ENCODE peak calls at places on chromosome 18, in four cellular contexts. A, N, E and T are unnamed samples.

GRCh38 chr18:5370332-5370731 is 74.8 kb upstream of the ZBTB14 start:
- DNase-seq in N (no peak), E (peak; percentile 35), A (no peak), T (no peak)

GRCh38 chr18:58152891-58153290 is 108.9 kb downstream of the NEDD4L start:
- DNase-seq in A (no peak), E (no peak), N (no peak), T (no peak)

GRCh38 chr18:63162271-63163014 is 157.1 kb downstream of the BCL2 start:
- DNase-seq in A (no peak), E (no peak), N (no peak), T (no peak)

GRCh38 chr18:77160515-77160914 is 27.9 kb upstream of the MBP start:
- DNase-seq in N (no peak), E (no peak), A (no peak), T (no peak)

GRCh38 chr18:54327818-54328217 is 29.8 kb downstream of the STARD6 start:
- DNase-seq in E (no peak), A (no peak), N (no peak), T (no peak)

GRCh38 chr18:36843784-36844183 is 14.9 kb downstream of the KIAA1328 start:
- DNase-seq in A (no peak), N (no peak), E (no peak), T (no peak)

GRCh38 chr18:47944972-47945843 is 14.7 kb upstream of the SMAD2 start:
- DNase-seq in E (peak; percentile 15), N (no peak), A (no peak), T (no peak)

GRCh38 chr18:58671941-58672565 is 788 bp downstream of the MALT1 start:
- DNase-seq in A (no peak), E (no peak), N (no peak), T (no peak)

GRCh38 chr18:44051088-44051487 is 629.6 kb upstream of the SETBP1 start:
- DNase-seq in A (no peak), N (no peak), E (no peak), T (no peak)

GRCh38 chr18:11405804-11406203 is 203.6 kb upstream of the SLC35G4 start:
- DNase-seq in A (no peak), E (no peak), N (no peak), T (no peak)

GRCh38 chr18:28760299-28760698 is 583.4 kb upstream of the CDH2 start:
- DNase-seq in E (no peak), A (peak; percentile 58), N (no peak), T (no peak)

GRCh38 chr18:67281746-67282145 is 234.8 kb downstream of the DSEL start:
- DNase-seq in N (no peak), A (no peak), E (no peak), T (no peak)

GRCh38 chr18:48780151-48781001 is 170.4 kb downstream of the SMAD7 start:
- DNase-seq in E (peak; percentile 62), N (no peak), A (no peak), T (no peak)

GRCh38 chr18:73790582-73790981 is 357.1 kb downstream of the FBXO15 start:
- DNase-seq in E (no peak), A (no peak), N (no peak), T (no peak)

GRCh38 chr18:28793911-28794310 is 617.0 kb upstream of the CDH2 start:
- DNase-seq in A (no peak), E (peak; percentile 14), N (no peak), T (no peak)

GRCh38 chr18:12085136-12085535 is 8.5 kb upstream of the ANKRD62 start:
- DNase-seq in N (peak; percentile 53), E (no peak), A (peak; percentile 54), T (no peak)

GRCh38 chr18:79797518-79798345 is at the start of gene KCNG2:
- DNase-seq in E (peak; percentile 58), N (peak; percentile 78), A (peak; percentile 83), T (no peak)

GRCh38 chr18:32328379-32328778 is 138.5 kb downstream of the MEP1B start:
- DNase-seq in A (no peak), E (no peak), N (no peak), T (no peak)

GRCh38 chr18:54222922-54223567 is 1.4 kb downstream of the MBD2 start:
- DNase-seq in N (no peak), A (no peak), E (peak; percentile 26), T (peak; percentile 38)

GRCh38 chr18:647304-647703 is 10.1 kb upstream of the TYMS start:
- DNase-seq in E (no peak), A (no peak), N (no peak), T (no peak)

GRCh38 chr18:2171840-2172625 is 399.3 kb downstream of the METTL4 start:
- DNase-seq in N (no peak), A (no peak), E (no peak), T (no peak)

GRCh38 chr18:74242451-74243096 is 49.2 kb downstream of the CYB5A start:
- DNase-seq in E (peak; percentile 41), A (no peak), N (no peak), T (no peak)

GRCh38 chr18:59787998-59788875 is 91.0 kb upstream of the CCBE1 start:
- DNase-seq in E (peak; percentile 14), N (no peak), A (peak; percentile 66), T (no peak)

GRCh38 chr18:74596959-74597661 is 560 bp upstream of the ZNF407 start:
- DNase-seq in N (peak; percentile 76), E (peak; percentile 84), A (peak; percentile 84), T (peak; percentile 60)

GRCh38 chr18:8763611-8764010 is 58.3 kb downstream of the MTCL1 start:
- DNase-seq in A (no peak), E (no peak), N (no peak), T (no peak)

GRCh38 chr18:15198116-15198389 is 450.1 kb downstream of the ANKRD30B start:
- DNase-seq in E (no peak), A (no peak), N (no peak), T (no peak)

GRCh38 chr18:49055787-49056186 is 105.0 kb upstream of the SMAD7 start:
- DNase-seq in A (no peak), N (no peak), E (no peak), T (no peak)

GRCh38 chr18:69874058-69874457 is 73.6 kb downstream of the CD226 start:
- DNase-seq in A (no peak), N (no peak), E (no peak), T (no peak)

GRCh38 chr18:75477913-75478312 is 50.4 kb upstream of the SMIM21 start:
- DNase-seq in N (no peak), A (no peak), E (no peak), T (no peak)

GRCh38 chr18:2894841-2895370 is 48.1 kb downstream of the EMILIN2 start:
- DNase-seq in A (peak; percentile 49), E (no peak), N (no peak), T (no peak)

GRCh38 chr18:53165770-53166169 is 825.8 kb downstream of the DCC start:
- DNase-seq in A (no peak), E (no peak), N (no peak), T (no peak)

GRCh38 chr18:5395860-5396448 is 100.4 kb upstream of the ZBTB14 start:
- DNase-seq in E (no peak), A (no peak), N (no peak), T (no peak)

DNA sequence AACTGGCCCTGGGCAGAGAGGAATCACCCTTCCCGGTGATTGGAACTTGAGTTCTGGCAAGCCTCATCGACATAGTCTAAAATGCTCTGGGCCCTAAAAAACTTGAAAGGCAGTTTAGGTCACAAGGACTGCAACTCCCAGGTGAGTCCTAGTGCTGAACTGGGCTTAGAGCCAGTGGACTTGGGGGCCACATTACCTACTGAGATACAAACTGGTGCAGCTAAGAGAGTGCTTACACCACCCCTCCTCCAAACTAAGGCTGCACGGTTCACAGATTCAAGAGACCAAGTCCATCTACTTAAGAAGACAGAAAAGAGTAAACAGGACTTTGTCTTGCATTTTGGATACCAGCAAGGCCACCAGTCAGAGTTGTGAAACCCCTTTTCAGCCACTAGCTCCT is 25.3 kb downstream of the ZNF519 start:
- DNase-seq in N (no peak), E (no peak), A (no peak), T (no peak)
- H3K9me3 ChIP-seq in N (peaks cover 31% of the 10 kb centered on the region), E (peaks cover 15% of the 10 kb centered on the region), A (peaks cover 86% of the 10 kb centered on the region), T (peaks cover 6% of the 10 kb centered on the region)

GRCh38 chr18:7300971-7301553 is 70.2 kb downstream of the LRRC30 start:
- DNase-seq in A (no peak), N (no peak), E (no peak), T (no peak)

GRCh38 chr18:7303751-7304370 is 73.0 kb downstream of the LRRC30 start:
- DNase-seq in N (no peak), A (no peak), E (no peak), T (no peak)

GRCh38 chr18:7303306-7303705 is 72.4 kb downstream of the LRRC30 start:
- DNase-seq in N (no peak), A (no peak), E (no peak), T (no peak)

GRCh38 chr18:7298149-7298548 is 67.3 kb downstream of the LRRC30 start:
- DNase-seq in N (no peak), E (no peak), A (no peak), T (no peak)
- H3K9me3 ChIP-seq in N (peaks cover 3% of the 10 kb centered on the region), E (peaks cover 17% of the 10 kb centered on the region), A (peaks cover 43% of the 10 kb centered on the region), T (no peaks in the 10 kb centered on the region)

GRCh38 chr18:78687736-78688135 is 291.9 kb upstream of the SALL3 start:
- DNase-seq in N (no peak), E (no peak), A (no peak), T (no peak)

GRCh38 chr18:78683191-78684010 is 296.2 kb upstream of the SALL3 start:
- DNase-seq in E (no peak), N (no peak), A (no peak), T (no peak)

GRCh38 chr18:78685980-78686530 is 293.6 kb upstream of the SALL3 start:
- DNase-seq in N (no peak), E (no peak), A (no peak), T (no peak)

GRCh38 chr18:78686976-78687685 is 292.5 kb upstream of the SALL3 start:
- DNase-seq in A (no peak), E (no peak), N (no peak), T (no peak)

DNA sequence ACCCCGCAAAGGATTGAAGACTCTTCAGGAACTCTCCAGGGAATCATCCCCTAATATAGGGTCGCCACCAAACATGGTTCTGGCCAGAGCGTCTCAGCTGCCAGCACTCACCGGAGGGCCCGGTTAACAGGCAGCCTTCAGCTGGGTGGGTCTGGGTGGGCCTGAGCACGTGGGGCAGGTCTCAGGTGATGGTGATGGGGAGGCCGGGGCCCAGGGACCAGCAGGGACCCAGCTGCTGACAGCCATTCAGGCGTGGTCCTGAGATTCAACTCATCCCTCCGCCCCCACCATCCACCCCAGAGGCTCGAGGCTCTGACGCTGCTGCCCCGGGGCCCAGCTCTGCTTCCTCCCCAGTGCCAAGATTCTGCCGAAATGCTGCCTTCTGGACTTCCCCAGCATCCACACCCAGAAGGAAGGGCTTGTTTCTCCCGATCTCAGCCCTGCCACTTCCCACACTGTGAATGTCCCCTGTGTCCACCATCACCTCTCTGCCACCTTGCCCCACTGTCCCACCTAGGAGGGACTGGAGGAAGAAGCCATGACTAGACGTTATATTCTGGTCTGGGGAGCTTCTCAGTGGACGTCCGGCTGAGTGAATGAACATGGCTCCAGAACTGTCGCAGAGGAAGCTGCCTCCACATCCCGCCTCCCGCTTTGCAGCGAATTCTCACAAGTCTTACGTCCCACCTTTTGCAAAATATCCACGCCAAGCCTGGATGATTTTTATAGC is 294.2 kb upstream of the SALL3 start:
- DNase-seq in N (no peak), A (no peak), E (no peak), T (no peak)
- H3K9me3 ChIP-seq in N (no peaks in the 10 kb centered on the region), A (no peaks in the 10 kb centered on the region), E (no peaks in the 10 kb centered on the region), T (no peaks in the 10 kb centered on the region)

GRCh38 chr18:55912919-55913318 is 324.9 kb upstream of the TCF4 start:
- DNase-seq in N (no peak), A (no peak), E (no peak), T (no peak)
- H3K9me3 ChIP-seq in N (no peaks in the 10 kb centered on the region), A (peaks cover 18% of the 10 kb centered on the region), E (no peaks in the 10 kb centered on the region), T (no peaks in the 10 kb centered on the region)